ENCODE peak calls at places on chromosomes 13 and 19, in nine cellular contexts. S is psoas muscle; L is CD8-positive, alpha-beta T cell; O is uterus; H is GM23338; Y is thoracic aorta; A is tibial artery; N is PC-9; D is effector memory CD4-positive, alpha-beta T cell. P is an unnamed sample.

GRCh38 chr13:99843872-99844271 is 127.7 kb downstream of the ZIC5 start:
- DNase-seq in S (no peak), L (no peak), O (no peak), H (no peak), Y (no peak), A (no peak), N (no peak), D (no peak), P (no peak)

GRCh38 chr19:35901055-35901644 is 810 bp upstream of the NFKBID start:
- DNase-seq in S (no peak), L (no peak), O (no peak), H (peak; percentile 21), Y (no peak), A (no peak), N (peak; percentile 65), D (no peak), P (no peak)

GRCh38 chr19:49135686-49136085 is 16.3 kb downstream of the PPFIA3 start:
- DNase-seq in S (no peak), L (no peak), O (no peak), H (no peak), Y (no peak), A (no peak), N (peak; percentile 18), D (no peak), P (no peak)

GRCh38 chr13:72643339-72643989 is 84.0 kb downstream of the MZT1 start:
- DNase-seq in S (peak; percentile 17), L (no peak), O (no peak), H (peak; percentile 66), Y (no peak), A (peak; percentile 28), N (peak; percentile 51), D (no peak), P (peak; percentile 62)

GRCh38 chr19:3575260-3575741 is 2.6 kb downstream of the HMG20B start:
- DNase-seq in S (no peak), L (no peak), O (no peak), H (peak; percentile 80), Y (no peak), A (no peak), N (no peak), D (no peak), P (no peak)

GRCh38 chr13:99596180-99596579 is 94.9 kb downstream of the TM9SF2 start:
- DNase-seq in S (no peak), L (no peak), O (no peak), H (no peak), Y (no peak), A (no peak), N (no peak), D (no peak), P (no peak)

GRCh38 chr13:94323746-94324408 is 155.6 kb downstream of the DCT start:
- DNase-seq in S (no peak), L (peak; percentile 67), O (no peak), H (peak; percentile 19), Y (no peak), A (no peak), N (no peak), D (peak; percentile 19), P (no peak)

GRCh38 chr19:49094505-49095482 is 9.5 kb downstream of the SNRNP70 start:
- DNase-seq in S (peak; percentile 58), L (no peak), O (no peak), H (no peak), Y (no peak), A (no peak), N (no peak), D (no peak), P (peak; percentile 5)

GRCh38 chr19:17429661-17430101 is 9.8 kb downstream of the MVB12A start:
- DNase-seq in S (peak; percentile 61), L (no peak), O (peak; percentile 77), H (no peak), Y (no peak), A (no peak), N (no peak), D (no peak), P (no peak)

GRCh38 chr19:38285567-38285966 is 18.5 kb upstream of the C19orf33 start:
- DNase-seq in S (no peak), L (no peak), O (no peak), H (no peak), Y (no peak), A (no peak), N (no peak), D (no peak), P (no peak)

GRCh38 chr13:73324842-73325241 is 266.0 kb downstream of the KLF5 start:
- DNase-seq in S (no peak), L (no peak), O (no peak), H (no peak), Y (no peak), A (no peak), N (no peak), D (no peak), P (no peak)

GRCh38 chr13:112254900-112255299 is 121.3 kb upstream of the SPACA7 start:
- DNase-seq in S (no peak), L (no peak), O (no peak), H (no peak), Y (no peak), A (no peak), N (no peak), D (no peak), P (no peak)

DNA sequence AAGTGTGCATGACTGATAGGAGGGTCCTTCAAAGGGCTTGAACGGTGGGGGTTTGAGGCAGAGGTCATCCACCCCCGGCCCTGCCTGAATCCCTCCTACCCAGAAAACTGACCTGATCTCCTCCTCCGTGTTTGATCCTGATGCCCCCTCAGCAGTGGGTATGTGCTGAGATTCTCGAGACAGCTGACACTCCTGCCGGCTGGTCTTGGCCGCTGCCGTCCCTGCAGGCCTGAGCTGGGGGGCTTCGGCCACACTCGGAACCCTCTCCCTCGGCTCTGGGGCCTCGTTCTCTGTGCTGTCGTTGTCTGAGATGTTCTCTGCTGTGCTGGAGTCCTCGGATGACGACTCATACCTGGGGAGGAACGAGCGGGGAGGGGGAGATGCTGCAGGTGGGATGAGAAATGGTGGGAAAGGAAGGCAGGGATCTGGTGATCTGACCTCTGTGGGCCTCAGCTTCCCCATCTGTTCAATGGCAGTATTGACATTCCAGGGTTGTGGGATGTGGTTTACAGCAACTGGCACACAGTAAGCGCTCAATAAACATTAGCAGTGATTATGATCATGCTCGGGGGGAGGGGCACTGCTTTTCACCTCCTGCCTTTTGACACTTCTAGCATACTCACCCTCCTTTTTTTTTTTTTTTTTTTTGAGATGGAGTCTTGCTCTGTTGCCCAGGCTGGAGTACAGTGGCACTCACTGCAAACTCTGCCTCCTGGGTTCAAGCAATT is 20.7 kb downstream of the KANK2 start:
- DNase-seq in S (no peak), L (no peak), O (no peak), H (no peak), Y (no peak), A (no peak), N (no peak), D (no peak), P (no peak)
- H3K27ac ChIP-seq in S (no peak overlapping the region), L (no peak overlapping the region), O (peak overlapping the region; percentile 99), H (no peak overlapping the region), Y (no peak overlapping the region), A (peak overlapping the region; percentile 41), N (no peak overlapping the region), D (no peak overlapping the region), P (no peak overlapping the region)

GRCh38 chr13:45243072-45243471 is 42.2 kb upstream of the KCTD4 start:
- DNase-seq in S (no peak), L (no peak), O (no peak), H (no peak), Y (no peak), A (no peak), N (no peak), D (no peak), P (no peak)

GRCh38 chr13:45242524-45242923 is 41.7 kb upstream of the KCTD4 start:
- DNase-seq in S (no peak), L (no peak), O (no peak), H (no peak), Y (no peak), A (no peak), N (no peak), D (no peak), P (no peak)

GRCh38 chr13:45238945-45239795 is 38.3 kb upstream of the KCTD4 start:
- DNase-seq in S (no peak), L (no peak), O (no peak), H (no peak), Y (no peak), A (no peak), N (no peak), D (no peak), P (no peak)

GRCh38 chr13:45242070-45242469 is 41.2 kb upstream of the KCTD4 start:
- DNase-seq in S (no peak), L (no peak), O (no peak), H (no peak), Y (no peak), A (no peak), N (no peak), D (no peak), P (no peak)
- H3K27ac ChIP-seq in S (peak overlapping the region; percentile 40), L (no peak overlapping the region), O (no peak overlapping the region), H (no peak overlapping the region), Y (no peak overlapping the region), A (no peak overlapping the region), N (no peak overlapping the region), D (no peak overlapping the region), P (no peak overlapping the region)

GRCh38 chr19:47324502-47324901 is 7.5 kb upstream of the C5AR2 start:
- DNase-seq in S (peak; percentile 36), L (no peak), O (no peak), H (no peak), Y (no peak), A (peak; percentile 60), N (no peak), D (no peak), P (no peak)

GRCh38 chr19:47321582-47321981 is 10.4 kb upstream of the C5AR2 start:
- DNase-seq in S (no peak), L (no peak), O (no peak), H (no peak), Y (no peak), A (no peak), N (no peak), D (no peak), P (no peak)

GRCh38 chr19:47323872-47324271 is 8.1 kb upstream of the C5AR2 start:
- DNase-seq in S (peak; percentile 30), L (no peak), O (no peak), H (no peak), Y (no peak), A (no peak), N (no peak), D (no peak), P (no peak)

GRCh38 chr19:47319923-47320871 is 10.5 kb downstream of the C5AR1 start:
- DNase-seq in S (no peak), L (no peak), O (no peak), H (no peak), Y (no peak), A (no peak), N (no peak), D (no peak), P (no peak)

DNA sequence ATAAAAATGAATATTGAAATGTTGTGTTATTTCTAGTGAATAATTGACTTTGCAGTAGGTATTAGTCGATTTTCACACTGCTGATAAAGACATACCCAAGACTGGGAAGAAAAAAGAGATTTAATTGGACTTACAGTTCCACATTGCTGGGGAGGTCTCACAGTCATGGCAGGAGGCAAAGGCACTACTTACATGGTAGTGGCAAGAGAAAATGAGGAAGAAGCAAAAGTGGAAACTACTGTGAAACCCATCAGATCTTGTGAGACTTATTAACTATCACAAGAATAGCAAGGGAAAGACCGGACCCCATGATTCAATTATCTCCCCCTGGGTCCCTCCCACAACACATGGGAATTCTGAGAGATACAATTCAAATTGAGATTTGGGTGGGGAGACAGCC is 9.9 kb upstream of the C5AR2 start:
- DNase-seq in S (no peak), L (no peak), O (no peak), H (no peak), Y (no peak), A (no peak), N (no peak), D (no peak), P (no peak)
- H3K27ac ChIP-seq in S (no peak overlapping the region), L (no peak overlapping the region), O (no peak overlapping the region), H (no peak overlapping the region), Y (no peak overlapping the region), A (no peak overlapping the region), N (no peak overlapping the region), D (no peak overlapping the region), P (peak overlapping the region; percentile 21)

GRCh38 chr13:35475960-35476943 is at the start of gene MAB21L1:
- DNase-seq in S (peak; percentile 33), L (no peak), O (no peak), H (peak; percentile 49), Y (no peak), A (peak; percentile 45), N (no peak), D (no peak), P (no peak)
- H3K27ac ChIP-seq in S (peak within 1 kb of the TSS; percentile 72), L (no peak within 1 kb of the TSS), O (no peak within 1 kb of the TSS), H (no peak within 1 kb of the TSS), Y (no peak within 1 kb of the TSS), A (peak within 1 kb of the TSS; percentile 94), N (no peak within 1 kb of the TSS), D (no peak within 1 kb of the TSS), P (no peak within 1 kb of the TSS)

P was measured in caudate nucleus.